ENCODE peak calls at places on chromosome 22, in seven cellular contexts. P is neuronal stem cell; E is sigmoid colon; D is stimulated activated CD4-positive, alpha-beta T cell treated with anti-CD3 and anti-CD28 coated beads, TNF-alpha, amount 100 ng/mL, for 48 hours; S is T-helper 1 cell; L is epithelial cell of esophagus; Y is NCI-H1694. Q is an unnamed sample.

GRCh38 chr22:46129390-46130041 is 20.8 kb upstream of the PPARA start:
- DNase-seq in D (no peak), L (no peak), S (no peak), E (no peak), P (no peak), Y (no peak), Q (no peak)

GRCh38 chr22:46734830-46735453 is 3.1 kb downstream of the CERK start:
- DNase-seq in S (peak), Y (no peak), L (no peak), E (no peak), D (no peak), P (no peak), Q (peak)

GRCh38 chr22:38310518-38311330 is 6.5 kb downstream of the CSNK1E start:
- DNase-seq in P (no peak), E (peak), D (no peak), Y (no peak), S (no peak), L (no peak), Q (no peak)

GRCh38 chr22:37330200-37331033 is 48.1 kb downstream of the CYTH4 start:
- DNase-seq in E (no peak), L (peak), P (peak), D (peak), Y (no peak), S (no peak), Q (peak)

GRCh38 chr22:47781427-47782111 is 1019.1 kb downstream of the TBC1D22A start:
- DNase-seq in L (no peak), S (no peak), D (no peak), P (no peak), E (no peak), Y (no peak), Q (no peak)

GRCh38 chr22:24807284-24807950 is 1.4 kb downstream of the SGSM1 start:
- DNase-seq in E (no peak), S (no peak), D (no peak), L (peak), P (no peak), Y (no peak), Q (no peak)

GRCh38 chr22:39488563-39489083 is 13.5 kb upstream of the MIEF1 start:
- DNase-seq in P (no peak), L (no peak), E (peak), S (no peak), Y (no peak), D (no peak), Q (no peak)

GRCh38 chr22:29873943-29874342 is 9.0 kb upstream of the MTMR3 start:
- DNase-seq in E (no peak), D (no peak), Y (no peak), S (no peak), P (no peak), L (peak), Q (no peak)

GRCh38 chr22:31977141-31977781 is 32.9 kb downstream of the YWHAH start:
- DNase-seq in Y (peak), L (peak), D (peak), E (peak), S (peak), P (peak), Q (peak)

GRCh38 chr22:49083607-49084006 is 744.1 kb downstream of the BRD1 start:
- DNase-seq in Y (no peak), E (peak), P (no peak), L (no peak), D (no peak), S (no peak), Q (no peak)

GRCh38 chr22:50051930-50052329 is 6.2 kb downstream of the TTLL8 start:
- DNase-seq in P (no peak), S (no peak), D (no peak), L (no peak), Y (no peak), E (no peak), Q (no peak)

GRCh38 chr22:27317156-27317555 is 484.4 kb downstream of the MN1 start:
- DNase-seq in L (no peak), S (no peak), Y (no peak), E (no peak), P (no peak), D (no peak), Q (peak)

GRCh38 chr22:33461698-33462434 is 403.7 kb upstream of the SYN3 start:
- DNase-seq in E (no peak), P (no peak), D (no peak), Y (no peak), S (no peak), L (no peak), Q (no peak)

GRCh38 chr22:44430716-44431115 is 67.3 kb downstream of the RTL6 start:
- DNase-seq in Y (no peak), D (no peak), E (peak), L (no peak), S (no peak), P (no peak), Q (no peak)

GRCh38 chr22:36954251-36955014 is 41.0 kb downstream of the CSF2RB start:
- DNase-seq in D (no peak), P (no peak), S (no peak), L (no peak), E (no peak), Y (no peak), Q (no peak)

GRCh38 chr22:26479792-26480610 is 3.6 kb downstream of the HPS4 start:
- DNase-seq in P (no peak), S (no peak), D (no peak), Y (no peak), L (peak), E (no peak), Q (peak)

GRCh38 chr22:31891366-31892079 is 52.8 kb upstream of the YWHAH start:
- DNase-seq in Y (no peak), P (no peak), D (no peak), L (peak), S (no peak), E (no peak), Q (no peak)

GRCh38 chr22:19085233-19086043 is 36.8 kb downstream of the DGCR2 start:
- DNase-seq in Y (peak), L (peak), P (no peak), D (no peak), E (peak), S (no peak), Q (peak)

GRCh38 chr22:35620624-35621245 is 3.6 kb upstream of the MB start:
- DNase-seq in D (no peak), S (no peak), P (no peak), L (no peak), Y (peak), E (peak), Q (peak)

GRCh38 chr22:22712666-22713365 is 68.4 kb downstream of the GGTLC2 start:
- DNase-seq in L (no peak), D (no peak), S (no peak), Y (no peak), E (no peak), P (no peak), Q (no peak)

GRCh38 chr22:49157529-49158339 is 669.9 kb downstream of the BRD1 start:
- DNase-seq in P (no peak), S (no peak), E (no peak), L (no peak), D (no peak), Y (no peak), Q (no peak)

GRCh38 chr22:41826430-41827383 is 6.2 kb upstream of the SREBF2 start:
- DNase-seq in P (no peak), Y (no peak), S (no peak), L (no peak), D (no peak), E (no peak), Q (peak)

GRCh38 chr22:47195676-47196492 is 433.4 kb downstream of the TBC1D22A start:
- DNase-seq in E (peak), P (no peak), Y (no peak), S (no peak), D (no peak), L (no peak), Q (no peak)

GRCh38 chr22:28674121-28674563 is 5.5 kb downstream of the TTC28 start:
- DNase-seq in L (no peak), P (no peak), D (no peak), S (peak), E (no peak), Y (no peak), Q (no peak)

GRCh38 chr22:17117890-17118289 is 3.3 kb downstream of the TMEM121B start:
- DNase-seq in L (no peak), Y (no peak), D (no peak), E (no peak), S (no peak), P (no peak), Q (no peak)

GRCh38 chr22:47382164-47382890 is 619.9 kb downstream of the TBC1D22A start:
- DNase-seq in P (no peak), L (no peak), Y (no peak), S (no peak), D (no peak), E (peak), Q (no peak)

GRCh38 chr22:37639771-37640590 is 512 bp downstream of the SH3BP1 start:
- DNase-seq in E (no peak), L (peak), S (no peak), Y (no peak), P (no peak), D (no peak), Q (peak)

GRCh38 chr22:26589367-26589844 is 526 bp downstream of the TPST2 start:
- DNase-seq in Y (no peak), S (peak), P (peak), L (peak), E (no peak), D (no peak), Q (peak)